ENCODE peak calls at places on chromosomes 16 and 17, in four cellular contexts. V is neuronal stem cell, F is IMR-90, L is H1. D is an unnamed sample.

GRCh38 chr17:39360537-39360936 is 40.9 kb downstream of the FBXL20 start:
- DNase-seq in L (no peak), V (no peak), F (no peak), D (no peak)

GRCh38 chr16:85306793-85307551 is 194.7 kb upstream of the CIBAR2 start:
- DNase-seq in V (no peak), L (no peak), F (no peak), D (no peak)

GRCh38 chr16:77897831-77898540 is 109.6 kb downstream of the VAT1L start:
- DNase-seq in L (no peak), V (no peak), F (peak), D (no peak)

GRCh38 chr17:27940503-27940902 is 47.3 kb upstream of the LYRM9 start:
- DNase-seq in L (no peak), V (no peak), F (no peak), D (no peak)

GRCh38 chr17:52604105-52604504 is 445.6 kb upstream of the CA10 start:
- DNase-seq in L (no peak), V (no peak), F (no peak), D (no peak)

GRCh38 chr16:84930298-84931106 is 80.8 kb downstream of the ZDHHC7 start:
- DNase-seq in V (no peak), F (no peak), L (no peak), D (no peak)

GRCh38 chr16:47460301-47460754 is 535 bp downstream of the ITFG1 start:
- DNase-seq in L (no peak), F (no peak), V (no peak), D (no peak)

GRCh38 chr16:84746875-84747274 is 47.1 kb downstream of the USP10 start:
- DNase-seq in L (no peak), V (no peak), F (no peak), D (no peak)

GRCh38 chr16:87226926-87227650 is 90.1 kb downstream of the C16orf95 start:
- DNase-seq in V (no peak), F (peak), L (no peak), D (no peak)

GRCh38 chr17:17551361-17551760 is 40.1 kb downstream of the PEMT start:
- DNase-seq in V (peak), F (no peak), L (no peak), D (no peak)

GRCh38 chr16:48432136-48432535 is 46.9 kb upstream of the SIAH1 start:
- DNase-seq in V (no peak), L (no peak), F (no peak), D (no peak)

GRCh38 chr16:17224859-17225258 is 245.9 kb downstream of the XYLT1 start:
- DNase-seq in V (no peak), F (peak), L (no peak), D (no peak)

GRCh38 chr16:61382435-61382834 is 653.8 kb downstream of the CDH8 start:
- DNase-seq in V (peak), L (no peak), F (no peak), D (no peak)

GRCh38 chr16:16067127-16067526 is 117.7 kb downstream of the ABCC1 start:
- DNase-seq in V (no peak), L (no peak), F (peak), D (no peak)

GRCh38 chr16:69131167-69131748 is 1.1 kb downstream of the CHTF8 start:
- DNase-seq in V (peak), L (no peak), F (peak), D (peak)

GRCh38 chr17:5762191-5762590 is 177.9 kb upstream of the NLRP1 start:
- DNase-seq in L (no peak), F (peak), V (no peak), D (no peak)

GRCh38 chr17:77312061-77312684 is 171.4 kb downstream of the SEC14L1 start:
- DNase-seq in V (no peak), F (no peak), L (no peak), D (no peak)

GRCh38 chr16:83441523-83441922 is 366.3 kb upstream of the HSBP1 start:
- DNase-seq in V (no peak), F (peak), L (no peak), D (no peak)

GRCh38 chr16:24769806-24770205 is 40.4 kb downstream of the TNRC6A start:
- DNase-seq in L (no peak), V (no peak), F (peak), D (no peak)

GRCh38 chr17:65423346-65424140 is 137.9 kb downstream of the AXIN2 start:
- DNase-seq in F (no peak), L (no peak), V (no peak), D (no peak)

GRCh38 chr17:6914711-6915110 is 81.1 kb upstream of the ALOX12 start:
- DNase-seq in L (no peak), F (peak), V (no peak), D (no peak)

GRCh38 chr17:2710804-2711607 is 558 bp downstream of the CLUH start:
- DNase-seq in F (no peak), V (no peak), L (no peak), D (no peak)

GRCh38 chr16:55555436-55555835 is 11.0 kb upstream of the CAPNS2 start:
- DNase-seq in L (no peak), F (peak), V (no peak), D (no peak)

GRCh38 chr16:31130336-31130812 is 5.2 kb downstream of the PRSS8 start:
- DNase-seq in L (no peak), V (no peak), F (no peak), D (no peak)

GRCh38 chr16:50953266-50953665 is 197.8 kb downstream of the SALL1 start:
- DNase-seq in L (no peak), V (no peak), F (no peak), D (no peak)

GRCh38 chr16:66936889-66937554 is 1.7 kb downstream of the CES2 start:
- DNase-seq in V (no peak), F (no peak), L (no peak), D (no peak)

GRCh38 chr17:75205037-75205792 is at the start of gene NUP85:
- DNase-seq in F (peak), L (peak), V (peak), D (peak)

GRCh38 chr17:61406871-61407210 is 7.2 kb downstream of the TBX2 start:
- DNase-seq in L (no peak), V (no peak), F (no peak), D (peak)

DNA sequence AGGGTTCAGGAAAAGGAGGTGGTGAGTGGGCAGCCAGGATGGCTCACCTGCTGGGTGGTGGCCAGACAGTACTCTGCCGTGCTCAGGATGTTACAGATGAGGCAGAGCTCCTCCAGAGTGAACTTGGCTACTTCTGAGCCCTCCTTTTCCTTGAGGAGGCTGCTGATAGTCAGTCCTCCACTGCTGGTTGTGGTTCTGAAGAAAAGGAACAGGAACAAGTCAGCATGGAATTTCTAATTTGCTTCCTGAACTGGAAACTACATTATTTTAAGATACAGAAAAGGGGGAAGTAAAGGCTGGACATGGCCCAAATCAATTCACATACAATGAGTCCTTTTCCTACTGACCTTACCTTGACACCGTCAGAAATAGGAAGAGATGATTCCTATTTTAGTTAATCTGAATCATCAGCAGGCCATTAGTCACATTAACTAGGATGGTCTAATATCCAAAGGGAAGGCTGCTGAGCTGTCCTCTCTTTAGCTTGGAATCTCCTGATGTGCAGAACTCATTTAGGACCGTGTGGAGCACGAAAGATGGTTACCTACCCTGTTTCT is 154.2 kb downstream of the VPS53 start:
- DNase-seq in L (no peak), F (peak), V (no peak), D (no peak)
- H3K18ac ChIP-seq in L (no peak), F (no peak), V (no peak), D (no peak)

GRCh38 chr17:47730681-47731080 is 2.4 kb upstream of the TBX21 start:
- DNase-seq in V (no peak), F (no peak), L (no peak), D (peak)

GRCh38 chr17:47733047-47733413 is at the start of gene TBX21:
- DNase-seq in F (no peak), L (peak), V (peak), D (peak)

GRCh38 chr17:47729486-47729885 is 3.5 kb upstream of the TBX21 start:
- DNase-seq in L (no peak), F (no peak), V (no peak), D (peak)

GRCh38 chr17:47732399-47733046 is 513 bp upstream of the TBX21 start:
- DNase-seq in F (no peak), V (no peak), L (no peak), D (peak)

GRCh38 chr17:47731396-47731795 is 1.6 kb upstream of the TBX21 start:
- DNase-seq in L (no peak), V (no peak), F (no peak), D (peak)
- H2BK15ac ChIP-seq in L (no peak), V (no peak), F (no peak), D (no peak)

DNA sequence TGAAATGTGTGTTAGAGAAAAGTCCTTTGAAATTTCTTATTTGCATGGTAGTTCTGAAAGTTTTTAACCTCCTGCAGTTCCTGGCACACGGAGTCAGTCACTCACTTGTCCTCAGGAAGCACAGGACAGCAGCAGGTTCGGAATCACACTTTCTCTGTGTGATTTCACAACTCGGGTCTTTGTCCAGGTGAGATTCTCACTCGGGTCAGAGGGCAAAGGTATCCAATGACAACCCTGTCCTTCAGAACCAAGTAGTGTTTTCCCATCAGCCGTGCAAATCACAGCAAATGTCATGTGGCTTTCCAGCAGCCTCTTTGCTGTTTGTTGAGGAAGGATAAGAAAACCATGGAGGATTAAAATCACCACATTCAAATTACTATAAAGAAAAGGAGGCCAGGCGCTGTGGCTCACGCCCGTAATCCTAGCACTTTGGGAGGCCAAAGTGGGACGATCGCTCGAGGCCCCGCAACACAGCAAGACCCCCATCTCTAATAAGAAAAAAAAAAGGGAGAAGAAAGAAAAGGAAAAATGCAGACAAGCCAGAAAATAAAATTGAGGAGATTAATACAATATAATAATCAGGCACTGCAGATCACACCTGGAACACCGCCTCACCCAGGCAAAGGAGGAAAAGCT is 22.0 kb downstream of the ADCY9 start:
- DNase-seq in L (no peak), F (no peak), V (no peak), D (no peak)
- H2AFZ ChIP-seq in L (no peak), F (no peak), V (no peak), D (no peak)

DNA sequence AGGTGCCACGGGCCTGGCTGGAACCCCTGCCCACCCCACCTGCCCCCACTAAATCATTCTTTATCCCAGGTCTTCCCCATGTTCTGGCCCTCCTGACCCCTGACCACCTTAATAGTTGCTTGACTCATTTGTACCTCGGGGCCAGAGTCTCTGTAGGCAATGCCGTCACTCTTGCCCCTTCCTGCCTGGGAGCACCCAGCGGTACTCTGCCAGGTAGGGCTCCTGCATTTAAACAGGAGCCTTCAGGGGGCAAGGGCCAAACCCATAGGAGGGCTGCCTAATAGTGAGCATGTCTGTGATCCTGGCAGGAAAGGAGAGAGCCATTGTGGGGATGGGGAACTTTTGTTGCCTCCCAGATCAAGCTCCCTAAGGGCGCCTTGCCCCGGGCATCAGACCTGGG is 8.8 kb upstream of the ITGA3 start:
- DNase-seq in F (no peak), L (no peak), V (no peak), D (no peak)
- H3K18ac ChIP-seq in F (peak), L (peak), V (no peak), D (no peak)

DNA sequence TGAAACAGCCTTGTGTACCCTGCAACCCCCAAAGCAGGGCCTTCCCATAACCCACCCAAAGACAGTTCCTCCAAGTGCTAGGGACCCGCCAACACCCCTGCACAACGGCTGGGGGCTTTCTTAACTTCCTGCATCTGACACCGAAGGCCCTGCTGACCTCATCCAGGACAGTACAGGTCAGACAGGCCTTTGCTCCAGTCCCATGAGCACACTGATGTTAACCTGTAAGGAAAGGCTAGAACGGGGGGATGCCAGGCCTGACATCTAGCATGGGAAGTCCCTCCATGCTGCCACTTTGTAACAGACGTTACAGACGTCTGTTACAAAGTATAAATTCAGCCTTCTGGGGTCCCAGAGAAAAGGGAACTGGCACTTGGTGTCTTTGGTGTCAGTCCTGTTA is 369.1 kb downstream of the CPPED1 start:
- DNase-seq in V (no peak), L (no peak), F (no peak), D (no peak)
- H2BK15ac ChIP-seq in V (no peak), L (no peak), F (no peak), D (no peak)

GRCh38 chr17:55433629-55434422 is 12.2 kb upstream of the MMD start:
- DNase-seq in L (no peak), F (peak), V (no peak), D (no peak)
- H2AFZ ChIP-seq in L (no peak), F (no peak), V (no peak), D (no peak)

GRCh38 chr17:73616873-73617430 is 27.3 kb downstream of the SDK2 start:
- DNase-seq in V (no peak), F (no peak), L (no peak), D (no peak)
- H3K18ac ChIP-seq in V (peak), F (no peak), L (peak), D (no peak)

D was measured in H9.